ENCODE peak calls at places on chromosome 22, in nine cellular contexts. J is GM12865, T is HFF-Myc, S is cardiac muscle cell, H is neural progenitor cell, O is IMR-90, Z is HL-60, F is DND-41, I is colonic mucosa. Q is an unnamed sample.
A peak's percentile ranks its signal among the peaks of the same experiment; 100 is the strongest.

GRCh38 chr22:30396871-30397655 is at the start of gene SEC14L2:
- DNase-seq in J (peak; percentile 31), T (no peak), S (peak; percentile 56), H (peak; percentile 76), O (peak; percentile 26), Z (no peak), F (peak; percentile 83), I (peak; percentile 86), Q (peak; percentile 46)

GRCh38 chr22:39306456-39307361 is 12.7 kb downstream of the RPL3 start:
- DNase-seq in J (peak; percentile 69), T (no peak), S (no peak), H (peak; percentile 69), O (no peak), Z (no peak), F (peak; percentile 30), I (no peak), Q (peak; percentile 66)

GRCh38 chr22:46634011-46634699 is 14.0 kb downstream of the GRAMD4 start:
- DNase-seq in J (no peak), T (no peak), S (no peak), H (no peak), O (no peak), Z (no peak), F (no peak), I (no peak), Q (no peak)

GRCh38 chr22:35355744-35356420 is 25.0 kb upstream of the HMOX1 start:
- DNase-seq in J (no peak), T (no peak), S (no peak), H (no peak), O (peak; percentile 23), Z (no peak), F (no peak), I (no peak), Q (no peak)

GRCh38 chr22:40326905-40327735 is 19.2 kb upstream of the ADSL start:
- DNase-seq in J (no peak), T (no peak), S (peak; percentile 20), H (peak; percentile 26), O (peak; percentile 67), Z (no peak), F (no peak), I (no peak), Q (no peak)

GRCh38 chr22:50665738-50666137 is 6.9 kb upstream of the SHANK3 start:
- DNase-seq in J (no peak), T (no peak), S (no peak), H (no peak), O (no peak), Z (no peak), F (no peak), I (no peak), Q (no peak)

GRCh38 chr22:40721266-40721665 is 42.0 kb downstream of the MCHR1 start:
- DNase-seq in J (no peak), T (no peak), S (no peak), H (peak; percentile 37), O (peak; percentile 71), Z (no peak), F (no peak), I (no peak), Q (no peak)

GRCh38 chr22:32858121-32858703 is 56.7 kb downstream of the TIMP3 start:
- DNase-seq in J (no peak), T (no peak), S (no peak), H (no peak), O (no peak), Z (no peak), F (no peak), I (no peak), Q (no peak)

GRCh38 chr22:19169002-19169946 is 9.3 kb downstream of the SLC25A1 start:
- DNase-seq in J (no peak), T (no peak), S (peak; percentile 6), H (peak; percentile 94), O (no peak), Z (no peak), F (no peak), I (no peak), Q (no peak)

GRCh38 chr22:30921108-30921507 is 47.5 kb downstream of the MORC2 start:
- DNase-seq in J (no peak), T (no peak), S (no peak), H (no peak), O (no peak), Z (no peak), F (no peak), I (no peak), Q (peak; percentile 30)

GRCh38 chr22:47296405-47297260 is 534.2 kb downstream of the TBC1D22A start:
- DNase-seq in J (no peak), T (no peak), S (no peak), H (no peak), O (no peak), Z (no peak), F (no peak), I (no peak), Q (no peak)

GRCh38 chr22:47332246-47332980 is 570.0 kb downstream of the TBC1D22A start:
- DNase-seq in J (no peak), T (no peak), S (no peak), H (no peak), O (no peak), Z (no peak), F (no peak), I (no peak), Q (no peak)

GRCh38 chr22:50625568-50626313 is 2.2 kb downstream of the ARSA start:
- DNase-seq in J (no peak), T (no peak), S (no peak), H (peak; percentile 50), O (no peak), Z (no peak), F (no peak), I (no peak), Q (no peak)

GRCh38 chr22:49215840-49216239 is 611.8 kb downstream of the BRD1 start:
- DNase-seq in J (no peak), T (no peak), S (no peak), H (no peak), O (no peak), Z (no peak), F (no peak), I (no peak), Q (no peak)

GRCh38 chr22:46054091-46054877 is 77.3 kb upstream of the WNT7B start:
- DNase-seq in J (no peak), T (no peak), S (peak; percentile 83), H (no peak), O (peak; percentile 45), Z (no peak), F (peak; percentile 67), I (peak; percentile 68), Q (peak; percentile 73)

GRCh38 chr22:38455530-38456271 is 702 bp upstream of the KCNJ4 start:
- DNase-seq in J (peak; percentile 41), T (no peak), S (peak; percentile 46), H (peak; percentile 82), O (peak; percentile 26), Z (no peak), F (peak; percentile 43), I (no peak), Q (no peak)

GRCh38 chr22:44848296-44848741 is 95.9 kb downstream of the ARHGAP8 start:
- DNase-seq in J (no peak), T (no peak), S (peak; percentile 46), H (no peak), O (peak; percentile 6), Z (no peak), F (no peak), I (no peak), Q (no peak)
- TF ChIP-seq CTCF in J (no peak), T (no peak), S (no peak), H (no peak), O (no peak), Z (no peak), F (no peak), I (no peak), Q (no peak)

DNA sequence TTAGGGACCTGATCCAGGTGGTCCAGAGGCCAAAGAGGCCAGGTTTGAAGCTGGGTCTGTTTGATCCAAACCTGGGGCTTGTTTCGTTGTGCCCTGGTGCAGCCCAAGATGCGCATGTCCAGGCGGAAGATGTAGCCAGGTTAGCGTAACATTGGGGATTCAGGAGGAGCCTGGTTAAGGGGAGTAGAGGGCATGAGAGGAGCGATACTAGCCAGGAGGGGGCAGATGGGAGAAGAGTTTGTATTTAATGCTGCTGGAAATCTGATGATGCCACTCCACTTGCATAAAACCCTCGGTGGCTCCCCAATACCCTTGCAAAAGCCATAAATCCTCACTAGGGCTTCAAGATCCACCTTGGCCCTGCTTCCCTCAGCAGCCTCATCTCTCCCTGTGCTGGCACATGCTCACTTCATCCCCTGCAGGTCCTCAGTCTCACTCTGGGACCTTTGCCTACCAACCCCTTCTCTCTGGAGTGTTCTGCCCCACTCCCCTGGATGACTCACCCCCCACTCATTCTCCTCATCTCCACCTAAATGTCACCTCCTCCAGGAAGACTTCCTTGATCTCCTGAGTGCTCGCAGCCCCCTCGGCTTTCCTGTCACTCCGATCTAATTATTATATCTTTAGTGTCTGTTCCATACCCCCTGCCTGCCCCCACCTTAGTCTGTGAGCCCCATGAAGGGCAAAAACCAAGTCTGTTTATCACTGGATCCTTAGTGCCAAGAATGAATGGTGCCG is 95.9 kb downstream of the MIAT start:
- DNase-seq in J (no peak), T (no peak), S (no peak), H (peak; percentile 29), O (no peak), Z (no peak), F (no peak), I (no peak), Q (no peak)
- TF ChIP-seq CTCF in J (no peak), T (peak; percentile 8), S (no peak), H (peak; percentile 35), O (peak; percentile 3), Z (no peak), F (no peak), I (no peak), Q (no peak)

DNA sequence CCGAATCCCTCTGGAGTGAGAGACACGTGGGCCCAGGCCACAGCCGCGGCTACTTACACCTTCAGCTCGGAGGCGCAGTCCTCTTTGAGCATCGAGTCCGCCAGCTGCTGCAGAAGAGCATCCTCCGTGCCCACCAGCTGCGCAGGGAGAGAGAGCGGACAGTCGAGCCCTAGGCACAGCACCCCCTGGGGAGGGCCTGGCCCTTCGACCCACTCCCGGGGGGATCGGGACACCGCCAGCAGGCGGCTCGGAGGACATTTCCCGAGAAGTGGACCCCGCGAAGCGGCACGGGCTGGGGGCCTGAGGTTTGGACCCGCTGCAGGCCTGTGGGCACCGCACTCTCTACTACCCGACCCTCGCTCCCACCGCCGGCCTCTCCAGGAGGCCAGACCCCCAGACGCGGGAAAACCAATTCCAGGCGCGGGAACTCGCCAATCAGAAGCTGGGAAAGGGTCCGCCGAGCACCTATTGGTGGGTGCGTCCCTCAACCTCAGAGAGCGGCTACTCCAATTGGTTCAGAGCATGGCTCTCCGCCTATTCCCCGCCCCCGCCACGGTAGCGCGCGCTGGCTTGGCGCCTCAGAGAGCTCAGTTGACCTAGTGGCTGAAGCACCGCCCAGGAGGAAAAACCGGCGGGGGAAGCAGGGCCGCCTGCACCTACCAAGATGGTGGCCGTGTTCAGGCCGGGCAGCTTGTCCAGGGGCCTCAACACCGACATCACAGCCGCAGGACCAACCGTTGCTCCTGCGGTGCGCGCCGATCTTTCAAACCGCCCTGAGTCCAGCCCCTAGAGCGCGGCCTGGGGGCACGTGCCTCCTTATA is at the start of gene CENPM:
- DNase-seq in J (peak; percentile 96), T (peak; percentile 85), S (peak; percentile 95), H (peak; percentile 97), O (peak; percentile 91), Z (peak; percentile 89), F (peak; percentile 97), I (peak; percentile 96), Q (peak; percentile 82)
- TF ChIP-seq CTCF in J (no peak), T (no peak), S (peak; percentile 29), H (peak; percentile 18), O (no peak), Z (no peak), F (peak; percentile 37), I (no peak), Q (no peak)

DNA sequence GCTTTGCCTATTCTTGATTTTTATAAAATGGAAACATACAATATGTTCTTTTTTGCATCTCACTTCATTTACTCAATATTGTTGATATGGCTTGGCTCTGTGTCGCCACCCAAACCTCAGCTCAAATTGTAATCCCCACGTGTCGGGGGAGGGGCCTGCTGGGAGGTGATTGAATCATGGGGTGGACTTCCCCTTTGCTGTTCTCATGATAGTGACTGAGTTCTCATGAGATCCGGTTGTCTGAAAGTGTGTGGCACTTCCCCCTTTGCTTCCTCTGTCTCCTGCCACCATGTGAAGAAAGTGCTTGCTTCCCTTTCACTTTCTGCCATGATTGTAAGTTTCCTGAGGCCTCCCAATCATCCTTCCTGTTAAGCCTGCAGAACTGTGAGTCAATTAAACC is 431.3 kb downstream of the MN1 start:
- DNase-seq in J (no peak), T (no peak), S (peak; percentile 9), H (no peak), O (no peak), Z (peak; percentile 61), F (no peak), I (no peak), Q (no peak)
- TF ChIP-seq CTCF in J (no peak), T (no peak), S (no peak), H (no peak), O (no peak), Z (no peak), F (no peak), I (no peak), Q (no peak)

Q was measured in GM13977.